ENCODE peak calls at places on chromosome 3, in six cellular contexts. A, N, K, J, Q and Y are unnamed samples. For H3K4me1, the result is how much of the 10 kb centered on the place peaks cover.

GRCh38 chr3:42226470-42227425 is 39.2 kb downstream of the CCK start:
- DNase-seq in A (no peak), Q (no peak), J (no peak), N (no peak), K (no peak), Y (no peak)

GRCh38 chr3:133835961-133836360 is 30.3 kb downstream of the SRPRB start:
- DNase-seq in A (no peak), N (no peak), J (no peak), K (no peak), Q (no peak), Y (no peak)

GRCh38 chr3:136162322-136162721 is 33.8 kb downstream of the MSL2 start:
- DNase-seq in Q (no peak), K (no peak), A (no peak), N (no peak), J (no peak), Y (no peak)

GRCh38 chr3:58492385-58492970 is 582 bp downstream of the KCTD6 start:
- DNase-seq in Q (no peak), K (no peak), J (peak), N (peak), A (no peak), Y (no peak)

GRCh38 chr3:15205934-15206661 is at the start of gene CAPN7:
- DNase-seq in Q (peak), N (peak), K (peak), J (peak), A (peak), Y (peak)

GRCh38 chr3:34782876-34783275 is 856.4 kb upstream of the ARPP21 start:
- DNase-seq in A (no peak), N (peak), K (no peak), J (no peak), Q (no peak), Y (no peak)

GRCh38 chr3:61560452-61561373 is 658 bp upstream of the PTPRG start:
- DNase-seq in N (peak), K (peak), Q (peak), A (peak), J (no peak), Y (peak)

GRCh38 chr3:42032693-42033349 is 58.3 kb upstream of the TRAK1 start:
- DNase-seq in A (peak), Q (peak), N (peak), K (no peak), J (no peak), Y (peak)

GRCh38 chr3:185316740-185317407 is 46.1 kb upstream of the MAP3K13 start:
- DNase-seq in N (peak), Q (no peak), J (no peak), K (no peak), A (no peak), Y (no peak)

GRCh38 chr3:126147147-126147931 is 33.0 kb downstream of the ALDH1L1 start:
- DNase-seq in Q (no peak), K (no peak), N (no peak), J (no peak), A (peak), Y (peak)

GRCh38 chr3:14440531-14441239 is 38.3 kb downstream of the SLC6A6 start:
- DNase-seq in N (peak), Q (no peak), J (no peak), A (no peak), K (no peak), Y (no peak)

GRCh38 chr3:190586631-190587000 is 72.7 kb downstream of the IL1RAP start:
- DNase-seq in Q (no peak), J (no peak), K (no peak), N (peak), A (no peak), Y (no peak)

GRCh38 chr3:16474304-16474703 is 39.2 kb downstream of the RFTN1 start:
- DNase-seq in N (peak), Q (no peak), A (no peak), J (no peak), K (no peak), Y (no peak)

GRCh38 chr3:41267975-41268640 is 68.8 kb downstream of the CTNNB1 start:
- DNase-seq in N (peak), J (no peak), K (no peak), A (no peak), Q (no peak), Y (no peak)

GRCh38 chr3:29697989-29698388 is 417.1 kb downstream of the RBMS3 start:
- DNase-seq in N (peak), J (no peak), K (peak), A (no peak), Q (no peak), Y (no peak)

GRCh38 chr3:13210221-13210975 is 137.2 kb upstream of the IQSEC1 start:
- DNase-seq in N (no peak), A (no peak), J (no peak), Q (no peak), K (no peak), Y (no peak)

GRCh38 chr3:102104093-102104492 is 254.8 kb downstream of the NFKBIZ start:
- DNase-seq in Q (no peak), N (no peak), J (no peak), A (no peak), K (no peak), Y (no peak)

GRCh38 chr3:176948123-176948522 is 249.2 kb downstream of the TBL1XR1 start:
- DNase-seq in K (no peak), N (no peak), J (no peak), Q (no peak), A (no peak), Y (no peak)

GRCh38 chr3:20558161-20558560 is 372.2 kb upstream of the SGO1 start:
- DNase-seq in A (no peak), N (no peak), Q (no peak), K (no peak), J (no peak), Y (no peak)

GRCh38 chr3:187398955-187399354 is 30.8 kb downstream of the RTP4 start:
- DNase-seq in K (no peak), Q (no peak), A (no peak), N (no peak), J (no peak), Y (no peak)

GRCh38 chr3:134619884-134620445 is 30.9 kb downstream of the KY start:
- DNase-seq in Q (no peak), A (peak), K (no peak), J (no peak), N (no peak), Y (no peak)

GRCh38 chr3:87674397-87675161 is 384.2 kb downstream of the CGGBP1 start:
- DNase-seq in Q (no peak), K (no peak), A (no peak), J (no peak), N (no peak), Y (no peak)

GRCh38 chr3:110296885-110297284 is 774.7 kb upstream of the NECTIN3 start:
- DNase-seq in N (peak), K (no peak), A (no peak), J (no peak), Q (no peak), Y (no peak)

GRCh38 chr3:107235193-107235922 is 141.9 kb upstream of the CCDC54 start:
- DNase-seq in N (no peak), A (no peak), Q (no peak), K (no peak), J (no peak), Y (no peak)

GRCh38 chr3:129121016-129121791 is 400 bp downstream of the RAB43 start:
- DNase-seq in Q (no peak), N (no peak), A (no peak), J (peak), K (no peak), Y (no peak)

GRCh38 chr3:115330406-115330805 is 183.3 kb upstream of the ZBTB20 start:
- DNase-seq in J (no peak), K (no peak), Q (no peak), N (peak), A (no peak), Y (no peak)

GRCh38 chr3:119841808-119842471 is 60.0 kb downstream of the NR1I2 start:
- DNase-seq in J (no peak), K (no peak), Q (no peak), N (peak), A (no peak), Y (no peak)

GRCh38 chr3:183044547-183045229 is 54.6 kb downstream of the MCCC1 start:
- DNase-seq in J (no peak), N (no peak), A (no peak), K (no peak), Q (no peak), Y (no peak)

GRCh38 chr3:183762304-183762703 is 63.1 kb downstream of the MAP6D1 start:
- DNase-seq in Q (no peak), K (no peak), J (no peak), N (no peak), A (no peak), Y (no peak)

GRCh38 chr3:157174265-157174615 is 14.3 kb upstream of the CCNL1 start:
- DNase-seq in A (peak), Q (no peak), N (no peak), K (no peak), J (no peak), Y (peak)

GRCh38 chr3:16871915-16872842 is 12.6 kb upstream of the PLCL2 start:
- DNase-seq in N (no peak), J (no peak), A (no peak), K (no peak), Q (no peak), Y (no peak)

GRCh38 chr3:12338595-12339546 is 50.0 kb downstream of the PPARG start:
- DNase-seq in J (no peak), N (no peak), K (no peak), Q (no peak), A (no peak), Y (no peak)

GRCh38 chr3:61684386-61684785 is 123.0 kb downstream of the PTPRG start:
- DNase-seq in Q (peak), J (no peak), A (no peak), N (peak), K (no peak), Y (no peak)

GRCh38 chr3:81279481-81280273 is 481.8 kb downstream of the GBE1 start:
- DNase-seq in A (no peak), K (peak), J (no peak), N (peak), Q (no peak), Y (no peak)

GRCh38 chr3:195068481-195069080 is 202.4 kb downstream of the XXYLT1 start:
- DNase-seq in N (no peak), K (no peak), J (no peak), A (no peak), Q (no peak), Y (no peak)
- H3K4me1 ChIP-seq in N (under half), K (under half), J (under half), A (under half), Q (under half), Y (under half)

DNA sequence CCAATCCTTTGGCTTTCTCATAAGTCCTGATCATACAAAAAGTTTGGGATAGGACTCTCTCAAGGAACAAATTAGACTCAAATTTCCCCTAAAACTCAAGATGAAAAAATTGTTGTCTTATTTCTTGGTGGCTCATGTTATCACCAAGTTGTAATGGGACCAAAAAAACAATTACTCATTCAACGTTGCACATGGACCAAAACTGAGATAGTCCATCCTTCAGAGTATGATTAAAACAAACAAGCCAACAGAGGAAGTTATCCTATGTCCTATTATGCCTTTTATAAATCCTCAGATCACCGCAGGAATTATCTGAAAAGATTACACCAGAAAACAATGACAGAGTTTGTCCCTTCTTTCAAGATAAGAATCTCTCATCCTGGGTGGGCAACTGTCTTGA is 90.6 kb downstream of the FOXP1 start:
- DNase-seq in K (no peak), A (no peak), N (no peak), Q (no peak), J (no peak), Y (no peak)
- H3K4me3 ChIP-seq in K (no peak), A (no peak), N (no peak), Q (no peak), J (peak), Y (no peak)

GRCh38 chr3:152120606-152121291 is 148.0 kb upstream of the MBNL1 start:
- DNase-seq in J (no peak), K (no peak), Q (no peak), A (no peak), N (no peak), Y (no peak)

GRCh38 chr3:152121292-152121654 is 147.5 kb upstream of the MBNL1 start:
- DNase-seq in J (no peak), K (no peak), N (peak), A (no peak), Q (no peak), Y (no peak)

GRCh38 chr3:152127058-152127457 is 141.7 kb upstream of the MBNL1 start:
- DNase-seq in J (no peak), K (no peak), A (no peak), N (peak), Q (no peak), Y (no peak)

GRCh38 chr3:152126260-152126659 is 142.5 kb upstream of the MBNL1 start:
- DNase-seq in J (no peak), K (no peak), A (no peak), N (peak), Q (no peak), Y (no peak)

GRCh38 chr3:152123457-152123856 is 145.3 kb upstream of the MBNL1 start:
- DNase-seq in Q (no peak), N (no peak), A (no peak), K (no peak), J (no peak), Y (no peak)
- H3K4me1 ChIP-seq in Q (under half), N (under half), A (under half), K (under half), J (under half), Y (under half)

DNA sequence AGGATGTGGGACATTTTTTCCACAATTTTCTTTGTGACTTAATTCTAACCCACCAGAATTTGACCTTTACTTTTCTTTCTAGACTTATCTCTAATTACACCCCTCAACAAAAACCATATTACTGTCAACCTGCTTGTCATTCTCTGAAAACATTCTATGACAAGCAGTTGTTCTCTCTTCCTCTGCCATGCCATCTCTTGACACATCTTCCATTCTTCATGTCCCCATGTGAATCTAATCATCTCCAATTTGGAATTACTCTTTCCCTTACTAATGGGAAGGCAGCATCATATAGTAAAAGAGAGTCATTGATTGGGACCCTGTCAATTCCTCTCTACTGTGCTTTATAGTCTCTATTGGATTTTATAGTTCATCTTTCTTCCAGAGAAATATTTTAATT is 61.3 kb upstream of the P2RY1 start:
- DNase-seq in J (no peak), N (no peak), K (no peak), Q (no peak), A (no peak), Y (no peak)
- H3K4me3 ChIP-seq in J (no peak), N (no peak), K (no peak), Q (no peak), A (no peak), Y (no peak)

DNA sequence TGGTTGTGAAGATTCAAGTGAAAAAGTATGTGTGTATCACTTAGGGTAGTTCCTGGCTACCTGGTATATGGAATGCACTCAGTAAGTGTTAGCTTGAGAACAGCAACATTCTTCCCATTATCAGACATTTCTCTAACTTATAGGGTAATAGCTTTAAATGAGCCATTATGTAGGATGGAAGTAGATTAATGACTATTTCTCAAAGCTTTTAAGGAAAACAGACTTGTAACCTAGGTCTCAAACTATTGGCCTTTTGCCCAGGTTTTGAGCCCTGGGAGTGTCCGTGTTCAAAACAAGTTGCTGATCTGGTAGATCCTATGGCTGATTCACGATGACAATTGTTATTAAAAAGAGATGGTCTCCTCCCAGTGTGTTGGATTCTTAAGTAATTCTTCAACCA is 129.1 kb upstream of the UMPS start:
- DNase-seq in J (no peak), Q (no peak), N (no peak), K (no peak), A (no peak), Y (no peak)
- H3K4me1 ChIP-seq in J (under half), Q (under half), N (under half), K (under half), A (under half), Y (under half)

DNA sequence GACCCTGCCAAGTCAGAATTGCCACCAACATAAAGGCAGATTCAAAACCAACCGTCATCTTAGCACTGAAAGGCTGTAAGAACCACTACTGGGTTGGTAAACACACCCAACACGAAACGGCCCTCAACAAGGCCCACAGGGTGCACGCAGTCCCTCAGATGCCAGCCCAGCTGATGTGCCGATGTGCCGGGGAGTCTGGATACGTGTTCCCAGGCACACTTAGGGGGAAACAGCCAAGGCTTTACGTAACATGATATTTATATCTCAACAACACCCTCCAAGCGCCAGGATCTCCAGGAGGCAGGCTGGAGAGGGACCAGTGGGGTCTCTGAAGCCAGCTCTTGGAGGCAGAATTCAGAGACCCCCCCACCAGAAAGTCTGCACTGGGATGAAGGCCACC is 14.2 kb downstream of the POC1A start:
- DNase-seq in N (no peak), A (no peak), Q (no peak), J (no peak), K (no peak), Y (peak)
- H3K4me3 ChIP-seq in N (no peak), A (no peak), Q (no peak), J (no peak), K (no peak), Y (no peak)

DNA sequence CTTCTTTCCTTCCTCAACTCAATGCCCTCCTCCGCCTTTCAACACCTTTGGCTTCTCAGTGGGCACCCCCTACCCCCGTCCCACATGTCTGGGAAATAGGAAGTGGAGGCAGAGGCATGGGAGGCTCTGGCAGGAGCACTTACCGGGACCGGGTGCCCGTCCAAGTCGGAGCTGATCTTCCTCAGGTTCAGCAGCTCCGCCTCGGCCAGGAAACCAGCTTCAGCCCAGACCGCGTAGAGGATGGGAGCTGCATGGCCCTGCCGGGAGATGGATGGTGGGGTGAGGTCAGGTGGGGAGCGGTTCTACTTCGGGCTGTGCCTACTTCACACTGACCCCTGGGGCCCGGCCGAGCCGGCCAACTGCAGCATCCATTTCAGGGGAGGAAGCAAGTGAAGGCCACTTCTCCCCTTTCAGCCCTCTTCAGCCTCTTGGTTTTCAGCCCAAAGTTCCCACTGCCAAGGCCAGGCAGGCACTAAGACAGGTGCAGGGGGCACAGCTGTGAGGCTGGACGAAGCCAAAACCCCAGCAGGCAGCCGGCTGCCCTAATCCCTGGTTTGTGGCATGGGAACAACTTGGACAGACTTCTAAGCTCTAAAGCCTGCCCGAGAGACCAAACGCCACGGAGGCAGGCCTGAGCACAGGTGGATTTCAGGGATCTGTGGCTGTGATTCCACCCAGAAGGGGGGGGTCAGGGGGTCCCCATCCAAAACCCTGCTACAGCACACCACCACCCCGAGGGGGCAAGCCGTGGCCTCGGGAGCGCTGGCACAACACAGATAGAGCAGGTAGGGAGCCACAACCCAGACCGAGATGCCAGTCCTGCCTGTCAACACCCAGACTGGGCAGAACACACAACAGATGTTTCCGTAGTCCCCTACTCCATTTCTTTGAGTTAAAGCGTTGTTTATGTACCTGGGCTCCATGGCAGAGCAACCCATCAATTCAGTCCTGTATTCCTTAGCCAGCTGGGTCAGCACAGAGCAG is 14.5 kb downstream of the TKT start:
- DNase-seq in N (no peak), K (no peak), J (no peak), Q (no peak), A (no peak), Y (no peak)
- H3K4me1 ChIP-seq in N (half or more), K (under half), J (under half), Q (under half), A (under half), Y (half or more)

DNA sequence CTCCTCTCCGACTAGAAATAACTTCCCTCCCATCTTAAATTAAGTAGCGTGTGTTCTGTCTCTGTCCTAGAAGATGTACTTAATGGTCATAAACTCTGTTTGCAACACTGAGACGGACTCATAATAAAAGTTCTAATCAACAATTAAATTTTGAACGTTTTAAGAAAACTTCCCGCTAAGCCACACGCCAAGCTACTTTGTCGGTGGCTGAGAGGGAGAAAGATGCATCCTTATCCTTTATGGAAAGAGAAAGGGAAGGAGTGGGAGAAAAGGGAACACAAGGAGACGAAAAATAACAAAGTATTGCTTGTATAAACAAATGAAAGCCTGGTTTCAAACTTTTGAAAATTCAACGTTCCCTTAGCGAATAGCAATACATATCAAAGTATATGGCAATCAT is 949 bp downstream of the GNB4 start:
- DNase-seq in N (peak), J (no peak), Q (no peak), A (no peak), K (no peak), Y (no peak)
- H3K4me3 ChIP-seq in N (peak), J (no peak), Q (peak), A (peak), K (peak), Y (peak)

DNA sequence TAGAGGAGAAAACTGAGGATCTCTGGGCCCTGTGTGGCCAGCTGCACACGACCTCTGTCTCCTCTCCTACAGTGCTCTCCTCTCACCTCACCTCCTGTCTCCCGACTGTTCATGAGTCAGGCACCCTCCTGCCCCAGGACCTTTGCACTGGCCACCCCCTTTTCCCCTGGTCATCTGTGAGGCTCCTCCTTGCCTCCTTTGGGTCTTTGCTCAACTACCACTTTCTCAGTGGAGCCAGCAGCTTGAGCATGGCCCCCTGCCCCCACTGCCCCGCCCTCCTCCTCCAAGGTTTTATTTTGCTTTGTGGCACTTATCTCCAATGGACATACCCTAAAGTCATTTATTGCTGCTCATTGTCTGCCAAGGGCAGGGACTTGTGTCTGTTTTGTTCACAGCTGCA is 64.3 kb downstream of the MGLL start:
- DNase-seq in Q (no peak), J (no peak), N (no peak), A (no peak), K (no peak), Y (no peak)
- H3K4me1 ChIP-seq in Q (under half), J (under half), N (under half), A (under half), K (under half), Y (under half)